ENCODE peak calls at places on chromosomes 1 and 21, in four cellular contexts. G is NCI-H1436, X is neural crest cell, D is A549. T is an unnamed sample.
A peak's percentile ranks its signal among the peaks of the same experiment; 100 is the strongest.

GRCh38 chr1:92756537-92756936 is 28.4 kb downstream of the EVI5 start:
- DNase-seq in X (no peak), D (no peak), G (no peak), T (no peak)

GRCh38 chr1:34050711-34051485 is 114.1 kb downstream of the CSMD2 start:
- DNase-seq in G (no peak), D (no peak), X (no peak), T (no peak)

GRCh38 chr1:39434797-39435395 is 56.5 kb upstream of the BMP8A start:
- DNase-seq in D (peak; percentile 18), X (no peak), G (no peak), T (no peak)

GRCh38 chr21:32437729-32438128 is 25.2 kb downstream of the EVA1C start:
- DNase-seq in D (no peak), G (no peak), X (no peak), T (no peak)

GRCh38 chr1:57623039-57623790 is 199.4 kb upstream of the DAB1 start:
- DNase-seq in X (peak; percentile 14), D (no peak), G (no peak), T (peak; percentile 58)

GRCh38 chr1:51829058-51829457 is 49.5 kb downstream of the NRDC start:
- DNase-seq in X (no peak), D (no peak), G (no peak), T (no peak)

GRCh38 chr1:102434421-102434820 is 437.7 kb upstream of the OLFM3 start:
- DNase-seq in X (peak; percentile 6), D (peak; percentile 11), G (no peak), T (peak; percentile 54)

GRCh38 chr21:34129971-34130597 is 56.7 kb downstream of the MRPS6 start:
- DNase-seq in X (no peak), D (no peak), G (no peak), T (peak; percentile 14)

GRCh38 chr1:36869054-36869453 is 165.3 kb downstream of the GRIK3 start:
- DNase-seq in G (no peak), D (no peak), X (no peak), T (peak; percentile 1)

GRCh38 chr1:182707116-182707515 is 22.7 kb upstream of the RGS8 start:
- DNase-seq in D (no peak), X (no peak), G (no peak), T (no peak)

GRCh38 chr1:16491056-16491675 is 22.9 kb downstream of the RNU1-1 start:
- DNase-seq in X (no peak), D (no peak), G (no peak), T (no peak)

GRCh38 chr1:235054466-235054865 is 74.2 kb downstream of the TOMM20 start:
- DNase-seq in X (no peak), D (no peak), G (no peak), T (no peak)

GRCh38 chr21:45644041-45644906 is 749 bp downstream of the PCBP3 start:
- DNase-seq in G (no peak), X (no peak), D (no peak), T (no peak)

GRCh38 chr21:45118099-45118498 is 43.7 kb downstream of the ADARB1 start:
- DNase-seq in G (no peak), X (no peak), D (no peak), T (no peak)

GRCh38 chr1:41712081-41712480 is 206.6 kb downstream of the HIVEP3 start:
- DNase-seq in G (no peak), X (no peak), D (no peak), T (no peak)

GRCh38 chr1:150282558-150282958 is 204 bp downstream of the CIART start:
- DNase-seq in D (no peak), G (no peak), X (no peak), T (no peak)

GRCh38 chr1:228668553-228669400 is 66.5 kb upstream of the RHOU start:
- DNase-seq in G (no peak), D (no peak), X (no peak), T (peak; percentile 81)

GRCh38 chr1:210600421-210601195 is 271.9 kb downstream of the HHAT start:
- DNase-seq in X (no peak), G (no peak), D (no peak), T (no peak)

GRCh38 chr21:42797522-42797921 is 81.8 kb downstream of the WDR4 start:
- DNase-seq in G (no peak), D (no peak), X (no peak), T (no peak)

GRCh38 chr1:183267646-183268431 is 81.8 kb downstream of the LAMC2 start:
- DNase-seq in D (peak; percentile 13), X (no peak), G (no peak), T (peak; percentile 97)

GRCh38 chr1:113422315-113423068 is 32.2 kb downstream of the MAGI3 start:
- DNase-seq in G (no peak), X (no peak), D (no peak), T (no peak)

T was measured in cardiac muscle cell.